ENCODE peak calls at places on chromosomes 2 and 18, in seven cellular contexts. O, Q, S, X, T, V and H are unnamed samples.

GRCh38 chr2:84959045-84959493 is 11.9 kb upstream of the KCMF1 start:
- DNase-seq in O (no peak), T (no peak), S (no peak), Q (no peak), V (no peak), X (no peak), H (no peak)

GRCh38 chr18:51195602-51196115 is 1.8 kb downstream of the MEX3C start:
- DNase-seq in X (peak), V (no peak), O (no peak), S (no peak), T (no peak), Q (no peak), H (peak)

GRCh38 chr18:61854578-61854977 is 38.2 kb downstream of the RNF152 start:
- DNase-seq in S (no peak), Q (no peak), X (no peak), O (no peak), T (no peak), V (no peak), H (no peak)

GRCh38 chr2:19810148-19810547 is 91.6 kb downstream of the TTC32 start:
- DNase-seq in X (no peak), O (no peak), V (no peak), S (no peak), T (no peak), Q (no peak), H (no peak)

GRCh38 chr2:182224669-182225068 is 202.2 kb downstream of the PDE1A start:
- DNase-seq in Q (no peak), V (no peak), S (no peak), O (no peak), T (no peak), X (no peak), H (no peak)

GRCh38 chr2:64017811-64018714 is 1.2 kb downstream of the VPS54 start:
- DNase-seq in Q (no peak), X (peak), O (no peak), V (no peak), T (no peak), S (no peak), H (peak)

GRCh38 chr18:2325308-2325849 is 245.9 kb downstream of the METTL4 start:
- DNase-seq in X (no peak), O (no peak), V (no peak), T (no peak), S (no peak), Q (no peak), H (peak)

GRCh38 chr2:156445311-156446218 is 9.4 kb downstream of the GPD2 start:
- DNase-seq in X (no peak), Q (no peak), S (no peak), O (no peak), V (no peak), T (no peak), H (no peak)

GRCh38 chr2:50345691-50346090 is 686.2 kb downstream of the NRXN1 start:
- DNase-seq in X (no peak), S (no peak), O (no peak), V (no peak), T (no peak), Q (no peak), H (no peak)

GRCh38 chr2:110114007-110114591 is 1.5 kb downstream of the MALL start:
- DNase-seq in X (no peak), Q (no peak), O (no peak), S (no peak), V (no peak), T (no peak), H (no peak)

GRCh38 chr2:202026507-202026906 is 7.1 kb upstream of the FZD7 start:
- DNase-seq in Q (no peak), S (no peak), X (no peak), O (no peak), T (no peak), V (no peak), H (no peak)

GRCh38 chr2:208252766-208253492 is 1.9 kb downstream of the IDH1 start:
- DNase-seq in S (no peak), X (no peak), V (no peak), T (no peak), O (no peak), Q (no peak), H (peak)

DNA sequence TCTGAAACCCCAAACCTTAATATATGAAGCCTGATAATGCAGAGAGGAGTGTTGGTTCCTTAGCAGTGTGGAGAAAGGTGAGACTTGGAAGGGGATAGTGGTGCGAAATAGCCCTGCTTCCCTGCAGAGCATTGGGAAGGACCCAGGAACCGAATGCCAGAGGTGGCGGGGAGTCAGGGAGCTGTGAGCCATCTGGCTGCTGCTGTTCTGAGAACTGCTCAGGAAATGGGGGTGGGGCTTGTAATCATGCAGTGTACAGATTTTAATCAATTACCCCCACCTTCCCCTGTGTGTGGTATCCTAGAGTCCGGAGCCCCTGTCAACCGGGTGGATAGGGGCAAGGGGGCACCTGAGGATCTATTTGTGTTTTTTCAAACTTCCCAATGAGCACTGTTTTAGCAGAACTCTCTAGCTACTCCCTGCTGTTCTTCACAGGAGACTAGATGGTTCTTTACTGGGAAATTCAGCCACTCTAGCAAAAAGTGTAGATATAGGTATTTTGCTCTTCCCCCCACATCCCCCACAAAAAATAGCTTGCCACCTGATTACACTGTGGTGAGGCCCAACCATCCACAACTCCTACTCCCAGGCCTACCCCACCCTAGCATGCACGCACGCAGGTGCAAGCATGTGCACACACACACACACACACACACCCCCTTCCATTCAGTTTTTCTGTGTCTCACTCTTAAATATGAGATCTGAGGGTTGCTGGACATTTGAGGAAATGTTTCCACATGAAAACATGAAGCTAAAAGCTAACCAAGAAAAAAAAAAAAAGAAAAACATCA is 30.1 kb upstream of the MBOAT2 start:
- DNase-seq in T (no peak), Q (no peak), O (no peak), X (no peak), S (no peak), V (no peak), H (no peak)
- TF ChIP-seq POLR2A in T (no peak), Q (no peak), O (no peak), X (no peak), S (no peak), V (no peak), H (no peak)

GRCh38 chr2:178478442-178479274 is at the start of gene FKBP7:
- DNase-seq in T (peak), O (peak), Q (peak), X (peak), V (peak), S (peak), H (peak)
- TF ChIP-seq POLR2A in T (peak), O (peak), Q (peak), X (peak), V (peak), S (peak), H (peak)

DNA sequence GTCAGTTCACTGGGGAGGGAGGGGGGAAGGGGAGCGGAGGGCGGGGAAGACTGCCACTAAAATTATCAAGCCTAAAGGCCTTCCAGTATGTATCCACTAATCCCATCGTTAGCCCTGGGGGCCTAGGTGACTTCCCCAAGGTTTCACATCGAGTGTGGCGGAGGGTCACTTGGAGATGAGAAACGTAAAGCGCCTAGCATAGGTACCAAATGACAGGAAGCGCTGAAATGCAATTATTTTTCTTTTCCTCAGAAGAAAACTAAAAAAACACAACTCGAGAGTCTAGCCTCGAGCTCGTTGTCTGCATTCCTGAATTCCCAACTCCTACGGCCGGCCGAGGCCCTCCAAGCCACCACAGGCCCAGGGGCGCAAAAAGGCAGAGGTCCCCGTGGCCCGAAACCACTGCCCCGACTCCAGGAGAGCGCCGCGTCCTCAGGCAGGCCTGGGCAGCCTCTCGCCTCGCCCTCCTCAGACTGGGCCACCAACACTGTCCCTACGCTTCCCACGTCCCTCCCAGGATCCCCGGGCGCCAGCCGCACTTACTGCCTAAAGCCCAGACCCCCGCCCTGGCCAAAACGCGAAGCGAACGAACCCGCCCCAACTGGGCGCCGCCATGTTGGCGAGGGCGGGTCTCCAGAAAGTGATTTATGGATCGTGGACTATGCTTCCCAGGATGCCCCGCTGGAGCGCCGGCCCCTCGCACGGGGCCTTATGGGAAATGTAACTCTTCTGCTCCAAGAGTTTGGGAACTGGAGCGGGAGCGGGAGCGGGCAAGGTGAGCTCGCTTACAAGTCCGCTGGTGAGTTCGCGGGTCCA is at the start of gene USP40:
- DNase-seq in O (peak), Q (peak), X (peak), T (no peak), V (peak), S (peak), H (peak)
- TF ChIP-seq POLR2A in O (peak), Q (peak), X (peak), T (peak), V (peak), S (peak), H (peak)

DNA sequence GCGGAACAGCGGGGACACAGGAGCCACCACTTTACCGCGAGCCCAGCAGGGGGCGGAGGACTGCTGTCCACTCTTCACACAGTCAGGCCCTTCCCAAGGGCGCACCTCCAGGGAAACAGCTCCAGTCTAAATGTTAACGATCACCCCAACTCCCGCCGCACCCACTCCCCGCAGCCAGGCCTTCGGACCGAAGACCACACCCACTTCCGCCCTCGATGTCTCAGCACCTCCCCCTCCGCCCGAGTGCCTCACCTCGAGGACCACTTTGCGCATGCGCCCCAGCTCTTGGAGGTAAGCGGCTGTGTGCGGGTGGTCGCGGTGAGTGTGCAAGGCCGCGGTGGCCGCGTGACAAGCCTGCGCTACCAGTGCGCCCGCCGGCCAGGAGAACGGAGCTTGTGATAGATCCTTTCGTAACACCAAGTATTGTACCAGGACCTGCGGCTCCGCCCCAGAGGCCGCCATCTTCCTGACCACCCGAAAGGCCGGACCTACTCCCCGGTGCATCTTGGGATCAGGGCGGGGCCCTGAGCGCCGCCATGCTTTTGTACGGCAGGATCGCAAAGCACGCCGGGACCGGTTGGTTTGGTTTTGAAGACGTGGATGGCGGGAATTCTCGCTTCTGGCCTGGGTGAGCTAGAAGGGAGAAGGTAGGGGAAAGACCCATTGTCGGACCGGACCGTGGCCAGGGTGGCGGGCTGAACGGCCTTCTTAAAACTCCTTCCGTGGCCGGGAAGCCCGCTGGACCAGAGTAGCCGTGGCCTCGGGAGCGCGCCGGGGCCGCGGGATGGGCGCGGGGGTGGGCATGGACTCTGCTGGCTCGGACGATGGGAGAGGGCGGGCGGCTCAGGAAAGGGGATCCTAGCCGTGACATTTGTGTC is at the start of the genes CENPO and PTRHD1:
- DNase-seq in Q (peak), V (peak), X (peak), S (peak), T (peak), O (peak), H (peak)
- TF ChIP-seq POLR2A in Q (peak), V (peak), X (peak), S (peak), T (peak), O (no peak), H (peak)

DNA sequence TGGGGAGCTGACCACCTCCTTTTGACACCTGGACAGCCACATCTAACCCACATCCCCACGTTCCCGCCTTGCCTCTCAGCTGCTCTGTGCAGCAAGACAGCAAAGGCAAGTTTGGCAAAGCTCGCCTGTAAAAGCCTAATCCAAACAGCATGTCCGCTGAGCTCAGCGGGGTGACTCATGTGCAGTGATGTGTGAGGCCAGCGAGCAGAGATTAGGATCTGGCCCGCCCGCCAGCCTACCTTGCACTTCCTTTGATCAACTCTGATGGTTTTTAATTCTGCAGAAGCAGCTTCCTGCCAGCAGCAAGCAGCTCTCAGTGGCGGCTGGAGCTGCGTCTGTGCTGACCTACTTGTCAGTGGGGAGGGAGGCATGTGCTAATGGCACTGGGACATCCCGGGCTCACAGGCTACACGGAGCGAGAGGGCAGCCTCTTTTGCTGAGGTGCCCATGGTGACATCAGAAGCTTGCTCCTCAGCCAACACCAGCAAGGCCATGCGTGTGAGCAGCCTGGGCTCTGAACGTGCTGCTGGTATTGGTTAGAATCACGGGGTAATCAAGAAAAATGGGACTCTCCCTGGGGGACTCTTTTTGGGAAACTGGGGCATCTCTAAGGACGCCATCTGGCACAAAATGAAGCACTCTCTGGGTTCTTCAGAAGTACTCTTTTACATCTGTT is 36.0 kb upstream of the EML4 start:
- DNase-seq in S (peak), Q (peak), T (peak), V (peak), O (peak), X (peak), H (peak)
- TF ChIP-seq POLR2A in S (no peak), Q (peak), T (peak), V (peak), O (no peak), X (peak), H (no peak)

GRCh38 chr2:10814142-10814541 is 1.6 kb upstream of the PDIA6 start:
- DNase-seq in X (no peak), S (peak), Q (no peak), V (no peak), O (no peak), T (no peak), H (no peak)

GRCh38 chr2:10813085-10813748 is 632 bp upstream of the PDIA6 start:
- DNase-seq in O (no peak), V (no peak), Q (no peak), X (no peak), T (no peak), S (peak), H (no peak)

GRCh38 chr2:10811552-10811951 is 1.0 kb downstream of the PDIA6 start:
- DNase-seq in S (peak), V (no peak), X (no peak), O (no peak), Q (no peak), T (no peak), H (peak)

GRCh38 chr2:10810175-10811161 is 2.1 kb downstream of the PDIA6 start:
- DNase-seq in T (peak), X (no peak), O (no peak), Q (no peak), V (no peak), S (peak), H (peak)

DNA sequence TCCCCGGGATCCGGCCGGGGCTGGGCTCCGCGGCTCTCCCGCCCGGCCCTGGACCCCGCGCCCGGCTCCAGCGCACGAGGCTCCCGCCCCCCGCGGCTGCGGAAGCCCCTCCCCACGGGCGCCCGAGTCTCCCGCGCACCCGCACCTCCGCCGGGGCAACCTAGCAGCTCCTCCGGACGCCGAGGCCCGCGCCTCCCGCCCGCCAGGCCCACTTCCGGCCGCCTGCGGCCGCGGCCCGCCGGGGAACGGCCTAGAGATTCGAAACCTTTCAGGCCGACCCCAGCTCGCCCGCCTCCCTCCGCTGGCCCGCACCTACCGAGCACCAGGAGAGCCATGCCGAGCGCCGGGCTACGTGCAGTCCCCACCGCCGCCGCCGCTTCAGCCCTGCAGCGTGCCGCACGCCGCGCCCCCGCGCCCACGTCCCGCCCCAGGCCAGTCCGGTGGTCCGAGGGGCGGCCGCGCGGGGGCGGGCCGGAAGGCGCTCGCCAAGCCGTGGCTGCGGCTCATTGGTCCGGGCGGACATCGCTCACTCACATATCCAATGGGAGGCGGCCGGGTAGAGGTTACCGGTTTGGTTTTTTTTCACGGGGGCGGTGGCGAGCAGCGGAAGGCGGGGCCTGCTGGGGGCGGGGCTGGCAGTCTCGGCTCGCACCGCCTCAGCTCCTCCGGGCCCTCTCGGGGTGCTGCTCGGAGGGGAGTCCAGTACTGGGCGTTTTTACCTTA is at the start of gene PDIA6:
- DNase-seq in V (peak), O (peak), Q (peak), T (peak), S (peak), X (peak), H (peak)
- TF ChIP-seq POLR2A in V (peak), O (no peak), Q (peak), T (peak), S (no peak), X (peak), H (peak)

GRCh38 chr18:10526211-10526949 is 553 bp downstream of the NAPG start:
- DNase-seq in V (peak), S (peak), Q (peak), X (peak), O (no peak), T (no peak), H (peak)
- TF ChIP-seq POLR2A in V (no peak), S (no peak), Q (no peak), X (no peak), O (no peak), T (peak), H (no peak)

GRCh38 chr2:22729466-22729865 is 655.5 kb upstream of the KLHL29 start:
- DNase-seq in V (no peak), O (no peak), S (no peak), T (no peak), X (no peak), Q (no peak), H (no peak)

GRCh38 chr2:22737144-22737543 is 647.8 kb upstream of the KLHL29 start:
- DNase-seq in T (no peak), Q (no peak), V (no peak), S (no peak), O (no peak), X (no peak), H (no peak)

DNA sequence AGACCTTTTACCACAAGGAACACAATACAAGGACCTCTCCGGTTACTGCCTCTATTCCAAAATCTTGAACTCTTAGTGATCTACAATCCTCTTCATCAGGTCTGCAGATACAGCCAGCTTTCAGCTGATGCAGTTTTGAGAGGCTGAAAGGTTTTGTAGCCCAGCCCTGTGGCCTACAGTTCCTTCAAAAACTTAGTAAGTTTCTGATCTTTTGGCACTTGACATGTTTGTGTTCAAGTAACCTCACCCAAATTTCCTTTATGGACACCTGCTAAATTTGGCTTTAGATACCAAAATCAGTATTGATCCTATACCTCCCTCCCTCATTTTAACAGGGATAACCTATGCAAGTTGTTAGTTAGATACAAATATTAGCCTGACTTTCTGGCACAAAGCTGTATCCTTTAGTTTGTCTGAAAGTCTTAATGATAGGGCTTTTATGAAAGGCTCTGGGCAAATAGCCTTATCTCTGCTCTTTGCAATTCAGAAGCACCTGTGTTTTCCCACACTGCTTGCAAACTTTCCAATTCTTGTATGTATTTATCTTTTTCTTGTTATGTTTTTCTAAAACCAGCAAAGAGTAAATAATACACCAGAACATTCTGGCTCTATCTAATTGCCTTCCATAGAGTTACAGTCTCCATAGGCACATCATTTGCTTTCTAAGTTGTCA is 650.5 kb upstream of the KLHL29 start:
- DNase-seq in V (no peak), S (no peak), X (no peak), Q (no peak), O (no peak), T (no peak), H (no peak)
- TF ChIP-seq POLR2A in V (no peak), S (no peak), X (no peak), Q (no peak), O (no peak), T (no peak), H (no peak)